ENCODE peak calls at places on chromosomes 13 and 19, in four cellular contexts. T is IMR-90, J is tibial artery, F is BE2C. G is an unnamed sample. For H3K36me3, the result is how much of the 10 kb centered on the place peaks cover.

GRCh38 chr19:12721656-12722565 is 1.8 kb downstream of the TNPO2 start:
- DNase-seq in T (peak), J (peak), F (peak), G (no peak)

GRCh38 chr19:5138606-5139594 is 170.0 kb downstream of the KDM4B start:
- DNase-seq in T (peak), J (no peak), F (peak), G (peak)

GRCh38 chr13:27482996-27483395 is 32.6 kb upstream of the MTIF3 start:
- DNase-seq in T (no peak), J (no peak), F (no peak), G (no peak)

GRCh38 chr13:79987323-79987722 is 353.6 kb downstream of the SPRY2 start:
- DNase-seq in T (peak), J (no peak), F (no peak), G (peak)

GRCh38 chr13:33937373-33938087 is 119.6 kb downstream of the RFC3 start:
- DNase-seq in T (no peak), J (no peak), F (no peak), G (no peak)

GRCh38 chr13:95676100-95676774 is 702 bp upstream of the DNAJC3 start:
- DNase-seq in T (peak), J (no peak), F (no peak), G (peak)

GRCh38 chr13:87999141-87999765 is 328.1 kb downstream of the SLITRK5 start:
- DNase-seq in T (peak), J (no peak), F (no peak), G (peak)

GRCh38 chr19:11832253-11832912 is 16.1 kb upstream of the ZNF439 start:
- DNase-seq in T (no peak), J (no peak), F (no peak), G (no peak)

GRCh38 chr13:24306632-24307031 is 2.7 kb upstream of the C1QTNF9 start:
- DNase-seq in T (peak), J (no peak), F (no peak), G (peak)

GRCh38 chr19:18058208-18059009 is 28.3 kb downstream of the IL12RB1 start:
- DNase-seq in T (peak), J (peak), F (peak), G (peak)
- H3K4me3 ChIP-seq in T (no peak), J (no peak), F (peak), G (no peak)

DNA sequence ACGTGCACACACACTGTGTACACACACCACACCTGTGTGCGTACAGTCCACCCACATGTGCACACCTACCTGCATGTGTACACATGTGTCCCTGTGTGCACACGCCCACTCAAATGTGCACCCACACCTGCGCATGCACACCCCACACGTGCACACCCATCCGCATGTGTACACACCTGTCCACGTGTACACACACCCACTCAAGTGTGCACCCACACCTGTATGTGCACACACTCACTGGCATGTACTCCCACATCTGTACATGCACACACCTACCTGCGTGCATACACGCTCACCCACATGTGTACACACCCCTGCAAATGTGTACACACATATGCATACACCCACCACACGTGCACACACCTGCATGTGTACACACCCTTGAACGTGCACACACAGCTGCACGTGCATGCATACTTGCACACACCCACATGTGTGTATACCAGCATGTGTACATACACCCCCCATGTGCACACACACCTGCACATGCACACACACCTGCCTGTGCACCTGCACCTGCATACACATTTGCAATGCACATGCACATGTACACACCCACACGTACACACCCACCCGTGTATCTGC is 10.6 kb downstream of the PKN1 start:
- DNase-seq in T (no peak), J (no peak), F (no peak), G (no peak)
- H3K36me3 ChIP-seq in T (half or more), J (half or more), F (under half), G (under half)

GRCh38 chr13:31009166-31009565 is 76.7 kb downstream of the TEX26 start:
- DNase-seq in T (no peak), J (no peak), F (no peak), G (peak)

GRCh38 chr13:31012285-31013024 is 80.0 kb downstream of the TEX26 start:
- DNase-seq in T (peak), J (no peak), F (no peak), G (peak)

GRCh38 chr13:31008400-31009115 is 76.1 kb downstream of the TEX26 start:
- DNase-seq in T (peak), J (no peak), F (no peak), G (peak)

GRCh38 chr13:31014461-31014860 is 82.0 kb downstream of the TEX26 start:
- DNase-seq in T (no peak), J (no peak), F (no peak), G (no peak)

GRCh38 chr13:31011193-31011860 is 78.9 kb downstream of the TEX26 start:
- DNase-seq in T (no peak), J (no peak), F (no peak), G (no peak)
- H3K4me3 ChIP-seq in T (no peak), J (no peak), F (no peak), G (no peak)

GRCh38 chr19:2045501-2046045 is 5.5 kb downstream of the MKNK2 start:
- DNase-seq in T (no peak), J (no peak), F (no peak), G (no peak)

GRCh38 chr19:2048104-2048958 is 2.7 kb downstream of the MKNK2 start:
- DNase-seq in T (no peak), J (no peak), F (no peak), G (no peak)

GRCh38 chr19:2046046-2046907 is 4.8 kb downstream of the MKNK2 start:
- DNase-seq in T (no peak), J (no peak), F (no peak), G (no peak)

GRCh38 chr19:2047449-2048103 is 3.5 kb downstream of the MKNK2 start:
- DNase-seq in T (no peak), J (peak), F (no peak), G (no peak)

GRCh38 chr19:2047076-2047448 is 4.0 kb downstream of the MKNK2 start:
- DNase-seq in T (no peak), J (no peak), F (no peak), G (no peak)
- H3K36me3 ChIP-seq in T (under half), J (half or more), F (under half), G (half or more)

GRCh38 chr13:97279079-97279411 is 56.9 kb downstream of the MBNL2 start:
- DNase-seq in T (no peak), J (no peak), F (no peak), G (no peak)
- H3K4me3 ChIP-seq in T (no peak), J (no peak), F (no peak), G (no peak)

DNA sequence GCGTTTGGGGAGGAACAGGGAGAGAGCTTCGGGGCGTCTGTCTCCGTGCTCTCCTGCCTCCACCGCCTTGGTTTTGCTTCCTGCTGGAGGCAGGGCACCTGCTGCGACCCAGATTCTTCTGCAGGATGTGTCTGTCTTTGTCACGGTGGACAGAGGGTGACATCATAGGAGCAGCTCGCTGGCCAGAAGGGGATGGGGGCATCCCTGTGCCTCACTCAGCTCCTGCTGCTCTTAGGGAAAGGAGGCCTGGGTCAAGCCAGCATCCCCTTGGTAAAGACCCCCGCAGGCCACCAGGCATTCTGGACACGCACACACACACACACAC is 16.1 kb upstream of the NPAS1 start:
- DNase-seq in T (peak), J (no peak), F (no peak), G (no peak)
- H3K36me3 ChIP-seq in T (under half), J (under half), F (under half), G (under half)

GRCh38 chr19:10505583-10506229 is 2.5 kb upstream of the KEAP1 start:
- DNase-seq in T (peak), J (peak), F (peak), G (peak)

GRCh38 chr19:10501971-10502523 is 1.1 kb downstream of the KEAP1 start:
- DNase-seq in T (peak), J (peak), F (peak), G (no peak)

GRCh38 chr19:10502524-10503001 is 593 bp downstream of the KEAP1 start:
- DNase-seq in T (peak), J (peak), F (peak), G (peak)

GRCh38 chr19:10500247-10500592 is 2.9 kb downstream of the KEAP1 start:
- DNase-seq in T (no peak), J (no peak), F (no peak), G (no peak)

GRCh38 chr19:10503002-10503789 is at the start of gene KEAP1:
- DNase-seq in T (no peak), J (peak), F (peak), G (no peak)
- H3K4me3 ChIP-seq in T (peak), J (peak), F (peak), G (peak)